ENCODE peak calls at places on chromosome 19, in eight cellular contexts. M, Z, X, E, S, N, U and T are unnamed samples.
A peak's percentile ranks its signal among the peaks of the same experiment; 100 is the strongest.

GRCh38 chr19:51292971-51293370 is 18.5 kb upstream of the IGLON5 start:
- DNase-seq in M (no peak), Z (no peak), X (no peak), E (no peak), S (no peak), N (no peak), U (no peak), T (no peak)

GRCh38 chr19:20247016-20247683 is 80.1 kb downstream of the ZNF486 start:
- DNase-seq in M (peak; percentile 26), Z (peak; percentile 16), X (no peak), E (no peak), S (peak; percentile 18), N (no peak), U (peak; percentile 16), T (peak; percentile 46)

GRCh38 chr19:32330149-32330548 is 15.3 kb upstream of the ZNF507 start:
- DNase-seq in M (no peak), Z (no peak), X (no peak), E (no peak), S (peak; percentile 5), N (no peak), U (no peak), T (no peak)

GRCh38 chr19:39858541-39858940 is 12.4 kb upstream of the FBL start:
- DNase-seq in M (no peak), Z (peak; percentile 8), X (no peak), E (no peak), S (no peak), N (no peak), U (no peak), T (no peak)

GRCh38 chr19:1910169-1910568 is 5.0 kb downstream of the ADAT3 start:
- DNase-seq in M (no peak), Z (peak; percentile 44), X (no peak), E (no peak), S (peak; percentile 29), N (no peak), U (no peak), T (no peak)

GRCh38 chr19:23778566-23778965 is 19.9 kb upstream of the ZNF681 start:
- DNase-seq in M (no peak), Z (no peak), X (no peak), E (no peak), S (no peak), N (no peak), U (no peak), T (no peak)

GRCh38 chr19:4375164-4375619 is 25.2 kb downstream of the SH3GL1 start:
- DNase-seq in M (no peak), Z (no peak), X (no peak), E (no peak), S (no peak), N (peak; percentile 88), U (no peak), T (no peak)

GRCh38 chr19:4119763-4120162 is 4.2 kb downstream of the MAP2K2 start:
- DNase-seq in M (no peak), Z (no peak), X (no peak), E (no peak), S (no peak), N (no peak), U (no peak), T (no peak)

GRCh38 chr19:34838753-34839431 is 65.9 kb upstream of the ZNF599 start:
- DNase-seq in M (peak; percentile 32), Z (no peak), X (no peak), E (no peak), S (peak; percentile 26), N (no peak), U (peak; percentile 3), T (peak; percentile 62)

GRCh38 chr19:35995655-35995993 is 636 bp downstream of the SDHAF1 start:
- DNase-seq in M (peak; percentile 58), Z (peak; percentile 28), X (no peak), E (peak; percentile 49), S (peak; percentile 33), N (peak; percentile 11), U (no peak), T (peak; percentile 65)

GRCh38 chr19:35123573-35123972 is 8.0 kb downstream of the FXYD3 start:
- DNase-seq in M (no peak), Z (no peak), X (no peak), E (peak; percentile 85), S (no peak), N (no peak), U (no peak), T (no peak)

GRCh38 chr19:10724573-10725071 is 6.7 kb downstream of the DNM2 start:
- DNase-seq in M (no peak), Z (peak; percentile 60), X (no peak), E (no peak), S (no peak), N (no peak), U (no peak), T (no peak)

GRCh38 chr19:17248011-17248776 is 2.5 kb upstream of the NR2F6 start:
- DNase-seq in M (no peak), Z (no peak), X (no peak), E (no peak), S (no peak), N (no peak), U (no peak), T (no peak)

GRCh38 chr19:50392759-50393158 is 8.6 kb downstream of the POLD1 start:
- DNase-seq in M (no peak), Z (no peak), X (no peak), E (no peak), S (no peak), N (no peak), U (no peak), T (no peak)

GRCh38 chr19:46723471-46723870 is 6.6 kb upstream of the PRKD2 start:
- DNase-seq in M (no peak), Z (no peak), X (no peak), E (no peak), S (no peak), N (no peak), U (no peak), T (no peak)

GRCh38 chr19:10468133-10468532 is 35.0 kb downstream of the KEAP1 start:
- DNase-seq in M (no peak), Z (no peak), X (no peak), E (no peak), S (no peak), N (no peak), U (no peak), T (no peak)

GRCh38 chr19:34145741-34146202 is 26.5 kb upstream of the LSM14A start:
- DNase-seq in M (peak; percentile 48), Z (peak; percentile 58), X (no peak), E (peak; percentile 33), S (peak; percentile 72), N (peak; percentile 63), U (peak; percentile 32), T (peak; percentile 69)

GRCh38 chr19:15161028-15161984 is 39.5 kb downstream of the NOTCH3 start:
- DNase-seq in M (no peak), Z (peak; percentile 25), X (no peak), E (no peak), S (peak; percentile 36), N (peak; percentile 35), U (no peak), T (no peak)

GRCh38 chr19:42468273-42468796 is 25.6 kb upstream of the CXCL17 start:
- DNase-seq in M (no peak), Z (peak; percentile 93), X (peak; percentile 28), E (no peak), S (peak; percentile 67), N (peak; percentile 72), U (no peak), T (no peak)

GRCh38 chr19:29817316-29817715 is 5.5 kb downstream of the CCNE1 start:
- DNase-seq in M (no peak), Z (no peak), X (no peak), E (no peak), S (no peak), N (no peak), U (no peak), T (no peak)

GRCh38 chr19:2446390-2446789 is 10.4 kb downstream of the LMNB2 start:
- DNase-seq in M (no peak), Z (no peak), X (no peak), E (no peak), S (no peak), N (no peak), U (no peak), T (peak; percentile 37)

GRCh38 chr19:34788074-34788473 is 15.1 kb upstream of the ZNF599 start:
- DNase-seq in M (no peak), Z (no peak), X (no peak), E (no peak), S (no peak), N (no peak), U (no peak), T (no peak)

GRCh38 chr19:5563941-5564612 is 3.7 kb downstream of the TINCR start:
- DNase-seq in M (no peak), Z (no peak), X (no peak), E (no peak), S (peak; percentile 23), N (no peak), U (no peak), T (no peak)

GRCh38 chr19:52962394-52963228 is at the start of gene ZNF816:
- DNase-seq in M (peak; percentile 99), Z (peak; percentile 87), X (peak; percentile 91), E (peak; percentile 98), S (peak; percentile 94), N (peak; percentile 92), U (peak; percentile 98), T (peak; percentile 99)